ENCODE peak calls at places on chromosomes 11 and 22, in eight cellular contexts. P is iPS-NIHi11, A is uterus, T is EL, E is GM10248, R is GM23338, I is endothelial cell, F is GF-D8. Z is an unnamed sample.

GRCh38 chr11:33197915-33198727 is 36.8 kb upstream of the CSTF3 start:
- DNase-seq in P (no peak), A (no peak), T (no peak), E (no peak), R (no peak), I (no peak), F (no peak), Z (no peak)

GRCh38 chr11:111886032-111886431 is 6.7 kb downstream of the CFAP68 start:
- DNase-seq in P (no peak), A (no peak), T (no peak), E (no peak), R (no peak), I (no peak), F (no peak), Z (no peak)

GRCh38 chr22:21834869-21835268 is 32.6 kb downstream of the MAPK1 start:
- DNase-seq in P (no peak), A (no peak), T (no peak), E (no peak), R (no peak), I (no peak), F (no peak), Z (no peak)

GRCh38 chr22:31144223-31144622 is 3.9 kb upstream of the PLA2G3 start:
- DNase-seq in P (no peak), A (no peak), T (peak; percentile 37), E (no peak), R (no peak), I (no peak), F (no peak), Z (no peak)

GRCh38 chr22:37343863-37344734 is 61.8 kb downstream of the CYTH4 start:
- DNase-seq in P (no peak), A (no peak), T (no peak), E (no peak), R (no peak), I (no peak), F (no peak), Z (no peak)

GRCh38 chr11:1006762-1007161 is 29.8 kb downstream of the MUC6 start:
- DNase-seq in P (no peak), A (peak; percentile 35), T (no peak), E (no peak), R (no peak), I (no peak), F (no peak), Z (no peak)

GRCh38 chr11:113475160-113475761 is at the start of gene DRD2:
- DNase-seq in P (peak; percentile 85), A (no peak), T (no peak), E (no peak), R (peak; percentile 66), I (peak; percentile 24), F (no peak), Z (no peak)

GRCh38 chr11:79439430-79439892 is 1.4 kb downstream of the TENM4 start:
- DNase-seq in P (no peak), A (peak; percentile 21), T (no peak), E (peak; percentile 16), R (no peak), I (peak; percentile 8), F (no peak), Z (no peak)

GRCh38 chr11:128796275-128796674 is 70.8 kb downstream of the KCNJ1 start:
- DNase-seq in P (no peak), A (no peak), T (peak; percentile 80), E (peak; percentile 69), R (no peak), I (no peak), F (no peak), Z (no peak)

GRCh38 chr11:10490398-10491232 is 35.6 kb downstream of the AMPD3 start:
- DNase-seq in P (peak; percentile 69), A (peak; percentile 67), T (peak; percentile 99), E (no peak), R (no peak), I (no peak), F (no peak), Z (peak; percentile 89)

GRCh38 chr22:50672471-50673230 is at the start of gene SHANK3:
- DNase-seq in P (peak; percentile 48), A (peak; percentile 36), T (no peak), E (peak; percentile 43), R (peak; percentile 42), I (peak; percentile 92), F (no peak), Z (peak; percentile 89)

GRCh38 chr22:41598081-41598480 is 8.4 kb upstream of the PMM1 start:
- DNase-seq in P (no peak), A (no peak), T (peak; percentile 82), E (no peak), R (no peak), I (no peak), F (no peak), Z (no peak)

GRCh38 chr22:27499121-27499520 is 302.4 kb downstream of the MN1 start:
- DNase-seq in P (no peak), A (no peak), T (no peak), E (no peak), R (no peak), I (no peak), F (no peak), Z (no peak)

GRCh38 chr11:69131644-69132300 is 24.0 kb upstream of the SMIM38 start:
- DNase-seq in P (peak; percentile 87), A (peak; percentile 43), T (peak; percentile 75), E (no peak), R (peak; percentile 96), I (peak; percentile 56), F (no peak), Z (peak; percentile 65)

GRCh38 chr11:107969219-107969618 is 39.5 kb upstream of the CUL5 start:
- DNase-seq in P (no peak), A (no peak), T (no peak), E (no peak), R (peak; percentile 61), I (no peak), F (no peak), Z (no peak)

GRCh38 chr11:101860694-101861371 is 54.0 kb upstream of the CEP126 start:
- DNase-seq in P (peak; percentile 75), A (peak; percentile 22), T (peak; percentile 70), E (peak; percentile 28), R (peak; percentile 88), I (peak; percentile 20), F (peak; percentile 39), Z (no peak)

GRCh38 chr11:47130541-47130940 is 46.1 kb downstream of the ARFGAP2 start:
- DNase-seq in P (peak; percentile 38), A (no peak), T (no peak), E (no peak), R (peak; percentile 52), I (no peak), F (no peak), Z (no peak)

GRCh38 chr11:100756556-100756955 is 69.5 kb downstream of the ARHGAP42 start:
- DNase-seq in P (no peak), A (no peak), T (no peak), E (no peak), R (no peak), I (no peak), F (no peak), Z (no peak)

GRCh38 chr11:101401245-101401644 is 182.6 kb downstream of the TRPC6 start:
- DNase-seq in P (no peak), A (no peak), T (peak; percentile 63), E (no peak), R (no peak), I (no peak), F (no peak), Z (no peak)

GRCh38 chr22:50136431-50137047 is 34.0 kb upstream of the PANX2 start:
- DNase-seq in P (no peak), A (no peak), T (no peak), E (no peak), R (no peak), I (no peak), F (no peak), Z (peak; percentile 26)

GRCh38 chr11:2825886-2826678 is 59.5 kb downstream of the CDKN1C start:
- DNase-seq in P (peak; percentile 82), A (peak; percentile 92), T (peak; percentile 94), E (no peak), R (no peak), I (no peak), F (peak; percentile 62), Z (no peak)

GRCh38 chr22:35154937-35155387 is 89.0 kb downstream of the ISX start:
- DNase-seq in P (peak; percentile 77), A (peak; percentile 23), T (peak; percentile 57), E (peak; percentile 65), R (peak; percentile 96), I (peak; percentile 78), F (no peak), Z (no peak)

GRCh38 chr11:102521121-102521520 is 9.4 kb downstream of the MMP7 start:
- DNase-seq in P (no peak), A (no peak), T (no peak), E (no peak), R (no peak), I (no peak), F (no peak), Z (no peak)

GRCh38 chr22:22327723-22328122 is 83.1 kb downstream of the VPREB1 start:
- DNase-seq in P (no peak), A (no peak), T (no peak), E (no peak), R (no peak), I (no peak), F (no peak), Z (no peak)

GRCh38 chr22:26767351-26767970 is 110.1 kb downstream of the MIAT start:
- DNase-seq in P (no peak), A (no peak), T (no peak), E (no peak), R (no peak), I (no peak), F (no peak), Z (no peak)

GRCh38 chr11:10778217-10778970 is 27.3 kb downstream of the CTR9 start:
- DNase-seq in P (no peak), A (peak; percentile 64), T (peak; percentile 85), E (no peak), R (no peak), I (no peak), F (no peak), Z (no peak)

GRCh38 chr11:2518112-2518982 is 73.5 kb downstream of the KCNQ1 start:
- DNase-seq in P (no peak), A (peak; percentile 8), T (no peak), E (no peak), R (no peak), I (peak; percentile 2), F (no peak), Z (peak; percentile 87)

GRCh38 chr11:60376601-60377000 is 1.7 kb upstream of the MS4A7 start:
- DNase-seq in P (no peak), A (no peak), T (no peak), E (no peak), R (no peak), I (no peak), F (no peak), Z (no peak)

GRCh38 chr11:32088117-32088941 is 2.5 kb upstream of the RCN1 start:
- DNase-seq in P (no peak), A (no peak), T (peak; percentile 91), E (no peak), R (no peak), I (no peak), F (peak; percentile 9), Z (no peak)

GRCh38 chr22:26547426-26547825 is 35.2 kb upstream of the TFIP11 start:
- DNase-seq in P (no peak), A (no peak), T (peak; percentile 13), E (no peak), R (no peak), I (no peak), F (no peak), Z (no peak)

Z was measured in mesenteric fat pad.